ENCODE peak calls at places on chromosomes 3 and 15, in five cellular contexts. D is kidney, Y is RWPE1, B is hepatocyte, K is GM06990. X is an unnamed sample.

GRCh38 chr3:136473716-136474326 is 223.7 kb downstream of the PCCB start:
- DNase-seq in Y (no peak), D (no peak), B (no peak), K (no peak), X (no peak)

GRCh38 chr3:71402280-71402679 is 181.2 kb downstream of the FOXP1 start:
- DNase-seq in K (no peak), B (no peak), D (no peak), Y (no peak), X (no peak)

GRCh38 chr3:77825045-77825827 is 785.3 kb downstream of the ROBO2 start:
- DNase-seq in Y (peak), B (peak), K (no peak), D (peak), X (peak)

GRCh38 chr3:161914703-161915102 is 418.1 kb downstream of the OTOL1 start:
- DNase-seq in D (no peak), B (peak), K (no peak), Y (no peak), X (peak)

GRCh38 chr15:89652131-89652530 is 3.1 kb downstream of the KIF7 start:
- DNase-seq in Y (no peak), D (no peak), B (no peak), K (no peak), X (no peak)

GRCh38 chr3:35492846-35493245 is 146.5 kb upstream of the ARPP21 start:
- DNase-seq in D (no peak), K (no peak), Y (no peak), B (no peak), X (no peak)

GRCh38 chr3:36597422-36597821 is 166.9 kb downstream of the DCLK3 start:
- DNase-seq in B (peak), D (no peak), K (no peak), Y (peak), X (no peak)

GRCh38 chr3:196643201-196643749 is 3.8 kb downstream of the NRROS start:
- DNase-seq in D (peak), K (peak), Y (no peak), B (no peak), X (no peak)

GRCh38 chr3:36196058-36196457 is 184.2 kb upstream of the STAC start:
- DNase-seq in K (no peak), D (no peak), B (no peak), Y (no peak), X (no peak)

GRCh38 chr15:52171386-52171785 is 19.8 kb downstream of the GNB5 start:
- DNase-seq in Y (no peak), B (no peak), D (no peak), K (no peak), X (no peak)

GRCh38 chr15:71295242-71296031 is 180.2 kb downstream of the THSD4 start:
- DNase-seq in D (no peak), K (no peak), Y (peak), B (peak), X (peak)

GRCh38 chr3:3179407-3180094 is at the start of gene CRBN:
- DNase-seq in Y (peak), B (peak), D (peak), K (peak), X (peak)

GRCh38 chr3:47266709-47267489 is 15.7 kb downstream of the KIF9 start:
- DNase-seq in Y (peak), K (peak), B (peak), D (no peak), X (peak)

GRCh38 chr3:13281657-13282527 is 138.2 kb downstream of the NUP210 start:
- DNase-seq in Y (no peak), B (no peak), D (no peak), K (no peak), X (no peak)

GRCh38 chr3:105274958-105275357 is 91.8 kb upstream of the ALCAM start:
- DNase-seq in D (no peak), B (no peak), Y (peak), K (no peak), X (no peak)

GRCh38 chr3:48928679-48929078 is 10.0 kb downstream of the ARIH2 start:
- DNase-seq in Y (no peak), K (no peak), B (no peak), D (no peak), X (no peak)

GRCh38 chr3:125322166-125322565 is 53.0 kb downstream of the ZNF148 start:
- DNase-seq in Y (peak), D (no peak), B (no peak), K (no peak), X (no peak)

GRCh38 chr3:35486295-35486694 is 153.0 kb upstream of the ARPP21 start:
- DNase-seq in K (no peak), D (no peak), Y (no peak), B (no peak), X (no peak)

GRCh38 chr3:126367316-126367805 is 10.2 kb upstream of the KLF15 start:
- DNase-seq in Y (no peak), D (peak), B (peak), K (no peak), X (no peak)

GRCh38 chr15:68701886-68702285 is 118.8 kb downstream of the ANP32A start:
- DNase-seq in B (no peak), K (no peak), D (no peak), Y (no peak), X (no peak)

GRCh38 chr3:134406331-134407246 is 32.3 kb upstream of the AMOTL2 start:
- DNase-seq in B (peak), D (peak), Y (no peak), K (no peak), X (peak)

GRCh38 chr3:141682921-141683320 is 55.2 kb upstream of the RNF7 start:
- DNase-seq in B (no peak), K (no peak), Y (no peak), D (no peak), X (no peak)

GRCh38 chr3:126439968-126440708 is 35.6 kb downstream of the ZXDC start:
- DNase-seq in Y (no peak), D (peak), B (no peak), K (no peak), X (no peak)

GRCh38 chr15:40873625-40874561 is at the start of gene RHOV:
- DNase-seq in Y (peak), B (peak), D (peak), K (peak), X (peak)

GRCh38 chr15:95013379-95013778 is 782.0 kb downstream of the MCTP2 start:
- DNase-seq in D (no peak), B (no peak), Y (no peak), K (no peak), X (no peak)

GRCh38 chr3:116630494-116630893 is 79.1 kb upstream of the TUSC7 start:
- DNase-seq in D (no peak), B (no peak), Y (no peak), K (no peak), X (no peak)

GRCh38 chr3:129605593-129606521 is 619 bp downstream of the PLXND1 start:
- DNase-seq in D (no peak), Y (peak), K (peak), B (peak), X (peak)

GRCh38 chr3:112089956-112090898 is 4.0 kb downstream of the C3orf52 start:
- DNase-seq in Y (no peak), K (no peak), B (peak), D (no peak), X (no peak)

GRCh38 chr3:132641837-132642538 is 17.6 kb downstream of the ACAD11 start:
- DNase-seq in Y (peak), K (no peak), D (no peak), B (peak), X (no peak)

GRCh38 chr3:188749010-188749617 is 422.7 kb upstream of the TPRG1 start:
- DNase-seq in K (no peak), Y (no peak), B (no peak), D (no peak), X (peak)

GRCh38 chr15:62389887-62390792 is 225.1 kb upstream of the C2CD4B start:
- DNase-seq in B (peak), Y (peak), D (peak), K (peak), X (peak)

GRCh38 chr3:13115616-13115910 is 42.3 kb upstream of the IQSEC1 start:
- DNase-seq in K (no peak), Y (no peak), B (no peak), D (peak), X (no peak)

GRCh38 chr3:115836944-115837343 is 213.6 kb downstream of the GAP43 start:
- DNase-seq in K (no peak), Y (peak), D (no peak), B (no peak), X (no peak)

GRCh38 chr3:192888121-192888520 is 29.5 kb downstream of the MB21D2 start:
- DNase-seq in Y (no peak), K (no peak), D (no peak), B (peak), X (no peak)

GRCh38 chr3:155640098-155640497 is 104.8 kb downstream of the PLCH1 start:
- DNase-seq in K (no peak), B (no peak), D (no peak), Y (no peak), X (no peak)
- TF ChIP-seq CTCF in K (no peak), B (no peak), D (no peak), Y (no peak), X (no peak)

DNA sequence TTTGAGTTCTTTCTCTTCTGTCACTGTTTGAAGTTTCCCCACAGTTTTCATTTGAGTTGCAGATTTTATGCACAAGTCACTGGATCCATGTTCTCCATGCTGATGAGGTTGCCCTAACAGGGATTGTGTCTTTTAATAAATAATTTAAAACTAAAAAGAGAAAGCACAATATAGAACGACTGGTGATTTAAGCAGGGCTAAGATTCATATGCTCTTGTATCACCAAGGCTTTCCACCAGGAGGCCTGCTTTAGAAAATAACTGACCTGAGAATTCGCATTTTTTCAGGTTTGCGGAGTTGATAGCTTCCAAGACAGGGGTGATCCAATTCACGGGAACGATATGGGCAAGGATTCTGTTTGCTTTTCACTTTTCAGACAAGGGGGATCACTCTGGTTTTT is 252.0 kb upstream of the VEPH1 start:
- DNase-seq in B (no peak), D (no peak), K (no peak), Y (no peak), X (no peak)
- TF ChIP-seq CTCF in B (peak), D (no peak), K (no peak), Y (no peak), X (peak)

GRCh38 chr3:30135190-30135589 is 471.2 kb upstream of the TGFBR2 start:
- DNase-seq in Y (no peak), B (no peak), D (no peak), K (no peak), X (no peak)
- TF ChIP-seq CTCF in Y (no peak), B (peak), D (no peak), K (no peak), X (no peak)

GRCh38 chr3:195226900-195227447 is 44.0 kb downstream of the XXYLT1 start:
- DNase-seq in K (no peak), D (peak), Y (no peak), B (no peak), X (no peak)
- TF ChIP-seq CTCF in K (peak), D (peak), Y (no peak), B (peak), X (no peak)

X was measured in Calu3.